ENCODE peak calls at places on chromosome X, in seven cellular contexts. B, E, S, J, R, Y and I are unnamed samples.

GRCh38 chrX:55907968-55908607 is 190.5 kb downstream of the RRAGB start:
- DNase-seq in R (peak), E (no peak), B (peak), J (no peak), Y (no peak), S (peak), I (no peak)

GRCh38 chrX:12984629-12985303 is 9.9 kb downstream of the TMSB4X start:
- DNase-seq in J (no peak), R (peak), E (no peak), B (peak), Y (no peak), S (no peak), I (peak)

GRCh38 chrX:105658136-105658535 is 164.2 kb upstream of the NRK start:
- DNase-seq in S (no peak), J (no peak), E (no peak), R (no peak), B (no peak), Y (no peak), I (no peak)

GRCh38 chrX:123736333-123736921 is 3.6 kb upstream of the THOC2 start:
- DNase-seq in J (peak), S (no peak), B (no peak), E (no peak), Y (no peak), R (no peak), I (no peak)

GRCh38 chrX:110853610-110854009 is 58.0 kb upstream of the CHRDL1 start:
- DNase-seq in R (peak), S (no peak), J (peak), Y (no peak), E (no peak), B (no peak), I (peak)

GRCh38 chrX:39750798-39751197 is 347.0 kb downstream of the BCOR start:
- DNase-seq in S (no peak), E (no peak), R (no peak), Y (no peak), B (no peak), J (no peak), I (no peak)

GRCh38 chrX:69149466-69150293 is 15.6 kb downstream of the PJA1 start:
- DNase-seq in Y (no peak), J (peak), B (no peak), S (no peak), E (no peak), R (no peak), I (no peak)

GRCh38 chrX:119529355-119530276 is 35.6 kb downstream of the STEEP1 start:
- DNase-seq in R (no peak), B (no peak), J (no peak), S (no peak), E (no peak), Y (no peak), I (no peak)

GRCh38 chrX:154513662-154514204 is 2.3 kb downstream of the FAM3A start:
- DNase-seq in S (no peak), E (no peak), Y (no peak), B (no peak), J (no peak), R (no peak), I (no peak)

GRCh38 chrX:81876437-81876836 is 674.5 kb downstream of the SH3BGRL start:
- DNase-seq in R (no peak), Y (no peak), J (no peak), E (no peak), B (no peak), S (no peak), I (no peak)

GRCh38 chrX:42106556-42106955 is 183.2 kb upstream of the CASK start:
- DNase-seq in S (no peak), Y (no peak), B (no peak), E (no peak), J (no peak), R (no peak), I (no peak)

GRCh38 chrX:23694606-23695005 is 27.3 kb downstream of the PRDX4 start:
- DNase-seq in Y (peak), B (peak), J (peak), S (no peak), E (peak), R (peak), I (peak)

GRCh38 chrX:132146456-132146855 is 18.6 kb upstream of the FRMD7 start:
- DNase-seq in S (no peak), R (no peak), B (no peak), J (no peak), E (peak), Y (no peak), I (no peak)

GRCh38 chrX:36159254-36159653 is 239.7 kb downstream of the CFAP47 start:
- DNase-seq in R (no peak), B (no peak), J (peak), E (no peak), Y (no peak), S (no peak), I (no peak)

GRCh38 chrX:9566150-9566621 is 101.3 kb downstream of the TBL1X start:
- DNase-seq in S (no peak), Y (no peak), E (peak), R (no peak), J (no peak), B (peak), I (peak)

GRCh38 chrX:136168929-136169735 is 21.8 kb downstream of the FHL1 start:
- DNase-seq in R (no peak), E (no peak), B (no peak), Y (no peak), S (peak), J (peak), I (no peak)

GRCh38 chrX:141838016-141838415 is at the start of gene MAGEC3:
- DNase-seq in J (no peak), E (no peak), S (no peak), R (no peak), Y (no peak), B (no peak), I (no peak)

GRCh38 chrX:1466232-1466661 is 13.5 kb upstream of the ASMTL start:
- DNase-seq in Y (no peak), J (no peak), B (no peak), S (no peak), R (no peak), E (no peak), I (no peak)

GRCh38 chrX:129006491-129006890 is 516.8 kb downstream of the SMARCA1 start:
- DNase-seq in S (no peak), R (no peak), J (no peak), Y (no peak), E (no peak), B (no peak), I (no peak)

GRCh38 chrX:137567474-137568232 is 1.7 kb downstream of the ZIC3 start:
- DNase-seq in B (no peak), J (no peak), Y (no peak), R (no peak), S (no peak), E (no peak), I (no peak)

DNA sequence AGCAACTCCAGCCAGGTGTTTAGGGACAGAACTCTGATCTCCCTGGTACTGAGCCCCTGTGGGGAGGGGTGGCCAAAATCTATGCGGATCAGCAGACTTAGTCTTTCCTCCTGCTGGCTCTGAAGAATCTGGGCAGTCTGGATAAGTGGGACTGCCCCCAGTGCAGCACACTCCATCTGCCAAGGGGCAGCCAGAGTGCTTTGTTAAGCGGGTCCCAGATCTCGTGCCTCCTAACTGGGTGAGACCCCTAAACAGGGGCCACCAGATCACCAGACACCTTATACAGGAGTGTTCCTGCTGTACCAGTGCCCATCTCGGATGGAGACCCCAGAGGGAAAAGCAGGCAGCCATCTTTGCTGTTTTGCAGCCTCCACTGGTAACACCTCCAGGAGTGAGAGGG is 81.5 kb upstream of the IL13RA2 start:
- DNase-seq in R (no peak), S (no peak), B (no peak), E (no peak), J (no peak), Y (no peak), I (no peak)
- TF ChIP-seq JUND in R (no peak), S (no peak), B (no peak), E (no peak), J (no peak), Y (no peak), I (no peak)

GRCh38 chrX:109714340-109714958 is 18.6 kb downstream of the ACSL4 start:
- DNase-seq in E (no peak), B (peak), S (no peak), R (no peak), Y (no peak), J (no peak), I (no peak)
- TF ChIP-seq JUND in E (no peak), B (peak), S (no peak), R (no peak), Y (no peak), J (peak), I (no peak)

DNA sequence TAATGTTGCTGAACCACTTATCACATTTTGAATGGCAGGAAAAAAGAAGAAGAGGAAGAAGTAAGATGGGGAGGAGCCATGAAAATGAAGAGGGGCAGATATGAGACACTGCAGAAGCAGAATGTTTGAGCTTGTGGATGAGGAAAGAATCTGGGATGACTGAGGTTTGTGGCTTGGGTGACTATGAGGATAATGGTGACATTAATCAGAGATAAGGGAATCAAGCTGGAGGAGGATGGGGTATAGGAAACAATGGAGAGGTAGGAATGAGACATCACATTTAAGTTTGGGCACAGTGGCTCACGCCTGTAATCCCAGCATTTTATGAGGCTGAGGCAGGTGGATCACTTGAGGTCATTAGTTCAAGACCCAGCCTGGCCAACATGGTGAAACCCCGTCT is 19.1 kb upstream of the PHF8 start:
- DNase-seq in J (no peak), E (no peak), B (no peak), R (no peak), Y (no peak), S (no peak), I (no peak)
- TF ChIP-seq JUND in J (no peak), E (no peak), B (no peak), R (no peak), Y (no peak), S (no peak), I (no peak)

DNA sequence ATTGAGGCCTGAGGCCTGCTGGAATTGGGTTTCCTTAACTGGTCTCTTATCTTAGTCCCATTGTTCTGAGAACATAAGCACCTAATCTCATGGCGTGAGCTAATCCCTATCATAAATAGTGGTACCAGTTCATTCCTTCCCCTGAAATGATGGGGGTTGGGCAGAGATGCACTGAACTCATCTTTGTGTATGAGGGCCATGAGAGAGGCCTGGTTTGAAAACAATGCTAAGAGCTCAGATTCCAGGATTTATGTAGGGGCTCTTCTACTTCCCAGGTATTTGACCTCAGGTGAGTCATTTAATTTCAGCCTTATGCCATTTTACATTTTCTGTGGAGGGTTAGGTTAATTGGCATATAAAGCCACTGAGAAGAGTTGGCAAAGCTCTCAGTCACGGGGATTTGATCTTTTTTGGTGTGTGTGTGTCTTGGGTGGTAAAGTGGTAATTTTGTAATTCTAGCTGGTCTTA is 4.4 kb downstream of the RBM3 start:
- DNase-seq in S (no peak), J (no peak), Y (no peak), E (no peak), R (no peak), B (no peak), I (no peak)
- TF ChIP-seq JUND in S (no peak), J (no peak), Y (no peak), E (no peak), R (no peak), B (no peak), I (no peak)